ENCODE peak calls at places on chromosomes 5 and 9, in seven cellular contexts. One of them, this sample, is unnamed.

GRCh38 chr5:140632366-140633080 is 452 bp downstream of the CD14 start:
- DNase-seq in stimulated activated CD4-positive, alpha-beta T cell treated with anti-CD3 and anti-CD28 coated beads, TNF-alpha, amount 100 ng/mL, for 24 hours: no peak
- DNase-seq in non-pigmented ciliary epithelial cell: no peak
- DNase-seq in lung microvascular endothelial cell: peak; percentile 54
- DNase-seq in RCC 7860: no peak
- DNase-seq in occipital lobe: peak; percentile 67
- DNase-seq in SJCRH30: no peak
- DNase-seq in this sample: no peak

GRCh38 chr5:67149933-67150523 is 46.6 kb downstream of the CD180 start:
- DNase-seq in non-pigmented ciliary epithelial cell: no peak
- DNase-seq in SJCRH30: no peak
- DNase-seq in lung microvascular endothelial cell: peak; percentile 56
- DNase-seq in stimulated activated CD4-positive, alpha-beta T cell treated with anti-CD3 and anti-CD28 coated beads, TNF-alpha, amount 100 ng/mL, for 24 hours: no peak
- DNase-seq in occipital lobe: no peak
- DNase-seq in RCC 7860: no peak
- DNase-seq in this sample: no peak

GRCh38 chr9:115862021-115862420 is 291.6 kb upstream of the PAPPA start:
- DNase-seq in stimulated activated CD4-positive, alpha-beta T cell treated with anti-CD3 and anti-CD28 coated beads, TNF-alpha, amount 100 ng/mL, for 24 hours: no peak
- DNase-seq in SJCRH30: no peak
- DNase-seq in non-pigmented ciliary epithelial cell: no peak
- DNase-seq in lung microvascular endothelial cell: no peak
- DNase-seq in occipital lobe: no peak
- DNase-seq in RCC 7860: no peak
- DNase-seq in this sample: no peak

GRCh38 chr9:214488-215448 is at the start of gene DOCK8:
- DNase-seq in RCC 7860: no peak
- DNase-seq in SJCRH30: peak; percentile 33
- DNase-seq in stimulated activated CD4-positive, alpha-beta T cell treated with anti-CD3 and anti-CD28 coated beads, TNF-alpha, amount 100 ng/mL, for 24 hours: peak; percentile 12
- DNase-seq in occipital lobe: no peak
- DNase-seq in non-pigmented ciliary epithelial cell: no peak
- DNase-seq in lung microvascular endothelial cell: peak; percentile 84
- DNase-seq in this sample: peak; percentile 84

GRCh38 chr9:108580021-108580439 is 275.8 kb downstream of the ACTL7B start:
- DNase-seq in RCC 7860: peak; percentile 29
- DNase-seq in non-pigmented ciliary epithelial cell: no peak
- DNase-seq in lung microvascular endothelial cell: no peak
- DNase-seq in stimulated activated CD4-positive, alpha-beta T cell treated with anti-CD3 and anti-CD28 coated beads, TNF-alpha, amount 100 ng/mL, for 24 hours: no peak
- DNase-seq in SJCRH30: no peak
- DNase-seq in occipital lobe: peak; percentile 44
- DNase-seq in this sample: no peak

GRCh38 chr5:74232281-74232680 is 408.2 kb downstream of the ENC1 start:
- DNase-seq in SJCRH30: peak; percentile 30
- DNase-seq in stimulated activated CD4-positive, alpha-beta T cell treated with anti-CD3 and anti-CD28 coated beads, TNF-alpha, amount 100 ng/mL, for 24 hours: no peak
- DNase-seq in lung microvascular endothelial cell: no peak
- DNase-seq in occipital lobe: no peak
- DNase-seq in RCC 7860: peak; percentile 76
- DNase-seq in non-pigmented ciliary epithelial cell: peak; percentile 78
- DNase-seq in this sample: no peak

GRCh38 chr9:25891534-25891933 is 213.3 kb upstream of the TUSC1 start:
- DNase-seq in RCC 7860: no peak
- DNase-seq in lung microvascular endothelial cell: no peak
- DNase-seq in non-pigmented ciliary epithelial cell: no peak
- DNase-seq in occipital lobe: peak; percentile 39
- DNase-seq in SJCRH30: no peak
- DNase-seq in stimulated activated CD4-positive, alpha-beta T cell treated with anti-CD3 and anti-CD28 coated beads, TNF-alpha, amount 100 ng/mL, for 24 hours: no peak
- DNase-seq in this sample: no peak

GRCh38 chr5:169404223-169404622 is 103.3 kb upstream of the SLIT3 start:
- DNase-seq in occipital lobe: no peak
- DNase-seq in stimulated activated CD4-positive, alpha-beta T cell treated with anti-CD3 and anti-CD28 coated beads, TNF-alpha, amount 100 ng/mL, for 24 hours: no peak
- DNase-seq in lung microvascular endothelial cell: no peak
- DNase-seq in non-pigmented ciliary epithelial cell: no peak
- DNase-seq in SJCRH30: no peak
- DNase-seq in RCC 7860: no peak
- DNase-seq in this sample: no peak

GRCh38 chr9:92763721-92764380 is 782 bp downstream of the BICD2 start:
- DNase-seq in non-pigmented ciliary epithelial cell: no peak
- DNase-seq in RCC 7860: no peak
- DNase-seq in stimulated activated CD4-positive, alpha-beta T cell treated with anti-CD3 and anti-CD28 coated beads, TNF-alpha, amount 100 ng/mL, for 24 hours: no peak
- DNase-seq in SJCRH30: peak; percentile 64
- DNase-seq in lung microvascular endothelial cell: peak; percentile 40
- DNase-seq in occipital lobe: no peak
- DNase-seq in this sample: peak; percentile 66

GRCh38 chr9:105994970-105995369 is 300.6 kb downstream of the TMEM38B start:
- DNase-seq in RCC 7860: peak; percentile 44
- DNase-seq in non-pigmented ciliary epithelial cell: no peak
- DNase-seq in SJCRH30: peak; percentile 92
- DNase-seq in stimulated activated CD4-positive, alpha-beta T cell treated with anti-CD3 and anti-CD28 coated beads, TNF-alpha, amount 100 ng/mL, for 24 hours: no peak
- DNase-seq in lung microvascular endothelial cell: no peak
- DNase-seq in occipital lobe: no peak
- DNase-seq in this sample: peak; percentile 26

GRCh38 chr5:71860048-71860447 is 141.0 kb downstream of the CARTPT start:
- DNase-seq in SJCRH30: no peak
- DNase-seq in stimulated activated CD4-positive, alpha-beta T cell treated with anti-CD3 and anti-CD28 coated beads, TNF-alpha, amount 100 ng/mL, for 24 hours: no peak
- DNase-seq in non-pigmented ciliary epithelial cell: no peak
- DNase-seq in lung microvascular endothelial cell: peak; percentile 65
- DNase-seq in RCC 7860: no peak
- DNase-seq in occipital lobe: no peak
- DNase-seq in this sample: no peak

GRCh38 chr5:124061663-124062062 is 549.7 kb downstream of the CSNK1G3 start:
- DNase-seq in non-pigmented ciliary epithelial cell: no peak
- DNase-seq in lung microvascular endothelial cell: peak; percentile 58
- DNase-seq in SJCRH30: no peak
- DNase-seq in RCC 7860: no peak
- DNase-seq in stimulated activated CD4-positive, alpha-beta T cell treated with anti-CD3 and anti-CD28 coated beads, TNF-alpha, amount 100 ng/mL, for 24 hours: no peak
- DNase-seq in occipital lobe: no peak
- DNase-seq in this sample: peak; percentile 16

GRCh38 chr9:123314617-123315016 is 41.4 kb upstream of the CRB2 start:
- DNase-seq in stimulated activated CD4-positive, alpha-beta T cell treated with anti-CD3 and anti-CD28 coated beads, TNF-alpha, amount 100 ng/mL, for 24 hours: no peak
- DNase-seq in lung microvascular endothelial cell: no peak
- DNase-seq in non-pigmented ciliary epithelial cell: no peak
- DNase-seq in occipital lobe: no peak
- DNase-seq in RCC 7860: no peak
- DNase-seq in SJCRH30: no peak
- DNase-seq in this sample: no peak

GRCh38 chr5:150209020-150209635 is 19.3 kb downstream of the SLC6A7 start:
- DNase-seq in RCC 7860: peak; percentile 19
- DNase-seq in non-pigmented ciliary epithelial cell: no peak
- DNase-seq in lung microvascular endothelial cell: peak; percentile 50
- DNase-seq in occipital lobe: no peak
- DNase-seq in stimulated activated CD4-positive, alpha-beta T cell treated with anti-CD3 and anti-CD28 coated beads, TNF-alpha, amount 100 ng/mL, for 24 hours: no peak
- DNase-seq in SJCRH30: peak; percentile 21
- DNase-seq in this sample: no peak

GRCh38 chr5:166509085-166509484 is 1782.4 kb upstream of the WWC1 start:
- DNase-seq in non-pigmented ciliary epithelial cell: no peak
- DNase-seq in RCC 7860: no peak
- DNase-seq in stimulated activated CD4-positive, alpha-beta T cell treated with anti-CD3 and anti-CD28 coated beads, TNF-alpha, amount 100 ng/mL, for 24 hours: no peak
- DNase-seq in lung microvascular endothelial cell: no peak
- DNase-seq in occipital lobe: no peak
- DNase-seq in SJCRH30: peak; percentile 19
- DNase-seq in this sample: peak; percentile 62

GRCh38 chr5:131563434-131564228 is 71.4 kb downstream of the RAPGEF6 start:
- DNase-seq in stimulated activated CD4-positive, alpha-beta T cell treated with anti-CD3 and anti-CD28 coated beads, TNF-alpha, amount 100 ng/mL, for 24 hours: no peak
- DNase-seq in SJCRH30: no peak
- DNase-seq in non-pigmented ciliary epithelial cell: no peak
- DNase-seq in lung microvascular endothelial cell: no peak
- DNase-seq in RCC 7860: no peak
- DNase-seq in occipital lobe: no peak
- DNase-seq in this sample: no peak